ENCODE peak calls at places on chromosomes 4 and X, in six cellular contexts. Y is body of pancreas, Q is HepG2, T is esophagus squamous epithelium, H is right lobe of liver, A is transverse colon. W is an unnamed sample.

GRCh38 chrX:136258951-136259350 is 7.8 kb upstream of the MAP7D3 start:
- DNase-seq in Q (no peak), Y (no peak), H (no peak), A (no peak), T (no peak), W (no peak)

GRCh38 chr4:143763587-143763986 is 63.1 kb upstream of the FREM3 start:
- DNase-seq in T (no peak), Y (no peak), Q (no peak), H (no peak), A (no peak), W (no peak)

GRCh38 chr4:59094505-59094904 is 1984.3 kb upstream of the IGFBP7 start:
- DNase-seq in T (no peak), Y (no peak), H (no peak), Q (no peak), A (no peak), W (no peak)

GRCh38 chrX:151982217-151982616 is 7.7 kb upstream of the GABRE start:
- DNase-seq in A (no peak), Q (peak), H (no peak), T (no peak), Y (peak), W (no peak)

GRCh38 chr4:44016582-44017421 is 431.8 kb downstream of the KCTD8 start:
- DNase-seq in Y (no peak), T (no peak), H (no peak), A (no peak), Q (peak), W (peak)

GRCh38 chrX:153762636-153763173 is 1.3 kb upstream of the PLXNB3 start:
- DNase-seq in H (peak), T (no peak), Y (no peak), A (no peak), Q (no peak), W (no peak)

GRCh38 chr4:2685541-2685940 is 70.6 kb downstream of the TNIP2 start:
- DNase-seq in H (no peak), Y (no peak), T (no peak), A (no peak), Q (no peak), W (no peak)

GRCh38 chr4:113540859-113541258 is 220.7 kb downstream of the CAMK2D start:
- DNase-seq in T (no peak), H (no peak), Q (no peak), A (no peak), Y (peak), W (no peak)

GRCh38 chr4:53088132-53088531 is 226.0 kb downstream of the RASL11B start:
- DNase-seq in T (no peak), Y (no peak), H (no peak), Q (no peak), A (no peak), W (no peak)

GRCh38 chr4:58064618-58065017 is 954.4 kb upstream of the IGFBP7 start:
- DNase-seq in A (no peak), Q (no peak), H (no peak), T (no peak), Y (no peak), W (no peak)

GRCh38 chrX:148316446-148316845 is 184.0 kb upstream of the AFF2 start:
- DNase-seq in A (no peak), Q (no peak), T (no peak), H (no peak), Y (no peak), W (no peak)

GRCh38 chrX:71637848-71638247 is 19.5 kb upstream of the CXCR3 start:
- DNase-seq in Q (no peak), H (no peak), Y (no peak), A (no peak), T (no peak), W (no peak)

GRCh38 chr4:87916636-87917035 is 58.9 kb upstream of the SPP1 start:
- DNase-seq in A (no peak), Y (peak), Q (no peak), T (no peak), H (no peak), W (no peak)

GRCh38 chr4:99863-100262 is 24.4 kb upstream of the ZNF718 start:
- DNase-seq in T (no peak), H (no peak), Y (no peak), Q (no peak), A (no peak), W (no peak)

GRCh38 chrX:31500920-31501319 is 429.1 kb upstream of the FTHL17 start:
- DNase-seq in Q (no peak), T (no peak), Y (no peak), H (no peak), A (no peak), W (no peak)

GRCh38 chrX:130523460-130524394 is 121.9 kb downstream of the RBMX2 start:
- DNase-seq in H (no peak), T (no peak), Q (no peak), Y (peak), A (peak), W (peak)

GRCh38 chrX:69179380-69179911 is 14.2 kb upstream of the PJA1 start:
- DNase-seq in T (no peak), Q (no peak), H (no peak), Y (peak), A (no peak), W (no peak)

GRCh38 chrX:134000260-134001245 is 15.2 kb upstream of the GPC3 start:
- DNase-seq in T (no peak), A (no peak), H (no peak), Y (no peak), Q (no peak), W (no peak)
- TF ChIP-seq POLR2A in T (no peak), A (no peak), H (no peak), Y (no peak), Q (no peak), W (no peak)

DNA sequence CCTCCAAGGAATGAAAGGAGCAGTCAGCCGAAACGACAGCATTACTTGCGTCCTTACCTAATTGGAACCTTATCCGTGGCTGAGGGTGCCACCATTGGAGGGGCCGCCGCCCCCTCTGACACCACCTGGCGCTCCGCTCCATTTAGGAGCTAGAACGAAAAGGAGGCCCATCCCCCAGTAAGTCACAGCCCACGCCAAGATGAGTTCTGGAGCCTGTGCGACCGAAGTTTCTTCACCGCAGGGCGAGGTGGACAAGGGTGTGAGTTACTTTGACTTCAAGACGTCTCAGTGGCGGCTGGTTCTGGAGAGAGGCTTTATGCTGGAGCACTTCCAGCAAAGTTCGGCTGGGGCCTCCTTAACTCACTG is 729 bp upstream of the IRF2 start:
- DNase-seq in A (peak), T (peak), H (peak), Y (peak), Q (no peak), W (peak)
- TF ChIP-seq POLR2A in A (no peak), T (no peak), H (no peak), Y (no peak), Q (no peak), W (no peak)

GRCh38 chrX:76971393-76972376 is 475.5 kb upstream of the FGF16 start:
- DNase-seq in Y (no peak), T (no peak), H (no peak), Q (no peak), A (no peak), W (no peak)
- TF ChIP-seq POLR2A in Y (no peak), T (no peak), H (no peak), Q (no peak), A (no peak), W (no peak)

DNA sequence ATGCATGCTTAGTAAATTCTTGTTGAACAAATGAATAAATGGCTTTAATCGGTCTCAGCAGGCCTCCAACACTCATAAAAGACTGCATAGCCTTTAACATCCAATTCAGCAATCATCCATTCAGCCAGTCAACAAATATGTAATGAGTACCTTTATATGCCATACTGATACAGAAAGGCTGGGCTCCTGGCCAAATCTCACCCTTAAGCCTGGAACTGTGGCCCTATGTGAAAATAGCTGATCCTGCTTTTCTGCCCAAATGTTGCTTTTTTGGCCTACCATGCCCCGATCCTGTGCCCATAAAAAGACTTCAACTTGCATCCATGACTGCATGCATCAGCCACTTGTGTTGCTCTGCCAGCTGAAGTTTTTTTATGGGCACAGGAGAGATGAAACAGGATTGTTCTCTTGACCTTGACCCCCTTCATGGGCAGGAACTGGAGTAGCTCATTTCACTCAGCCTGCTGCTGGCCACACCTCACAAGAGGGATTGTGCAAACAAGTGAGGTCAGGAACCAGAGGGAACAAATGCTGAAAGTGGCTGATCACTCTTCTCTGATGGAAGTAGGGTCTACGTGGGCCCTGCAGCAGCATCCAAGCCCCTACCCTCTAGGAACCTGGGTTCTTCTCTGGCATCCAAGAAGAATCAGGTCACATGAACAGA is 75.6 kb downstream of the NPY1R start:
- DNase-seq in T (no peak), H (no peak), A (no peak), Q (peak), Y (no peak), W (no peak)
- TF ChIP-seq POLR2A in T (no peak), H (no peak), A (no peak), Q (no peak), Y (no peak), W (no peak)

GRCh38 chr4:70704333-70705145 is 16.2 kb downstream of the UTP3 start:
- DNase-seq in T (peak), A (peak), H (peak), Q (peak), Y (peak), W (no peak)
- TF ChIP-seq POLR2A in T (no peak), A (peak), H (peak), Q (peak), Y (peak), W (peak)

GRCh38 chrX:104112326-104112951 is at the start of gene ZCCHC18:
- DNase-seq in A (peak), Y (peak), Q (peak), H (peak), T (no peak), W (peak)
- TF ChIP-seq POLR2A in A (no peak), Y (no peak), Q (no peak), H (no peak), T (no peak), W (peak)

GRCh38 chr4:185305979-185306442 is 89.7 kb downstream of the LRP2BP start:
- DNase-seq in Q (no peak), H (no peak), Y (no peak), T (no peak), A (no peak), W (peak)
- TF ChIP-seq POLR2A in Q (no peak), H (no peak), Y (no peak), T (no peak), A (no peak), W (no peak)

GRCh38 chr4:186854256-186854655 is 130.6 kb upstream of the FAT1 start:
- DNase-seq in T (no peak), A (no peak), Q (no peak), Y (no peak), H (no peak), W (no peak)

GRCh38 chr4:186852964-186853391 is 129.3 kb upstream of the FAT1 start:
- DNase-seq in T (no peak), H (no peak), A (no peak), Y (no peak), Q (no peak), W (no peak)

GRCh38 chr4:186857793-186858192 is 134.1 kb upstream of the FAT1 start:
- DNase-seq in Q (no peak), H (no peak), T (no peak), Y (no peak), A (no peak), W (no peak)

GRCh38 chr4:186852078-186852420 is 128.4 kb upstream of the FAT1 start:
- DNase-seq in Y (no peak), H (no peak), A (no peak), Q (no peak), T (no peak), W (no peak)

DNA sequence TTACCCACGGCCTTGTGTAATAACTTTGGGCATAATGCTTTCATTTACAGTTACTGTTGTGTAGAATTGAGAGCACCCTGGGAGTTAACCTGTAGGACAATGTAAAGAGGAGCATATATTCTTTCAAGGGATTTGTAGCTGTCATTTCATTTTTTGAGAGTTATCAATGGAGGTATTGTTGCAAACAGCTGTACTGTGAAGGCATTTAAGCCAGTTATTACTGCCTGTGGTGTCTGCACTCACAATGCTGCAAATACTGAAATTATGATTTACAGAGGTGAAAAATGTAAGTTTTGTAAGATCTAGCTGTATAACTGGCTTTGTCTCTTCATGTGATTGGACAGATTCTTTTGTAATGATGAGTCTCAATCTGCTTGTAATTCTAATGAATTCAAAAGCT is 131.5 kb upstream of the FAT1 start:
- DNase-seq in H (no peak), Q (no peak), A (no peak), Y (no peak), T (no peak), W (no peak)
- TF ChIP-seq POLR2A in H (no peak), Q (no peak), A (no peak), Y (no peak), T (no peak), W (no peak)